ENCODE peak calls at places on chromosome 9, in nine cellular contexts. G is sigmoid colon, W is heart left ventricle, J is NB4, T is HCT116, E is HepG2, X is spleen, V is GM12892, R is uterus. Y is an unnamed sample.

GRCh38 chr9:95634581-95634980 is 117.8 kb upstream of the PTCH1 start:
- DNase-seq in G (no peak), W (no peak), J (no peak), T (no peak), E (no peak), X (peak; percentile 44), V (no peak), R (no peak), Y (no peak)

GRCh38 chr9:18979367-18979766 is 53.6 kb downstream of the SAXO1 start:
- DNase-seq in G (no peak), W (no peak), J (no peak), T (no peak), E (no peak), X (no peak), V (no peak), R (no peak), Y (no peak)

GRCh38 chr9:76818271-76818670 is 54.0 kb downstream of the PCA3 start:
- DNase-seq in G (peak; percentile 95), W (peak; percentile 65), J (peak; percentile 7), T (peak; percentile 91), E (peak; percentile 15), X (no peak), V (no peak), R (peak; percentile 80), Y (no peak)

GRCh38 chr9:114205171-114206015 is 50.1 kb downstream of the COL27A1 start:
- DNase-seq in G (no peak), W (peak; percentile 34), J (no peak), T (no peak), E (no peak), X (no peak), V (no peak), R (no peak), Y (no peak)

GRCh38 chr9:133320421-133320881 is 15.5 kb downstream of the SURF6 start:
- DNase-seq in G (peak; percentile 41), W (no peak), J (no peak), T (no peak), E (no peak), X (peak; percentile 47), V (no peak), R (no peak), Y (no peak)

GRCh38 chr9:70003786-70004185 is 39.9 kb upstream of the MAMDC2 start:
- DNase-seq in G (no peak), W (no peak), J (no peak), T (no peak), E (no peak), X (no peak), V (no peak), R (no peak), Y (no peak)

GRCh38 chr9:134963546-134963945 is 45.8 kb upstream of the FCN1 start:
- DNase-seq in G (peak; percentile 14), W (no peak), J (no peak), T (no peak), E (no peak), X (peak; percentile 24), V (no peak), R (no peak), Y (no peak)

GRCh38 chr9:113964740-113965095 is 88.6 kb downstream of the ZNF618 start:
- DNase-seq in G (no peak), W (no peak), J (no peak), T (no peak), E (no peak), X (no peak), V (no peak), R (no peak), Y (no peak)

GRCh38 chr9:70411141-70411929 is 3.1 kb downstream of the KLF9 start:
- DNase-seq in G (peak; percentile 90), W (peak; percentile 52), J (peak; percentile 19), T (no peak), E (peak; percentile 9), X (peak; percentile 79), V (no peak), R (peak; percentile 60), Y (no peak)

GRCh38 chr9:133478851-133479711 is at the start of gene SLC2A6:
- DNase-seq in G (peak; percentile 92), W (peak; percentile 88), J (peak; percentile 88), T (no peak), E (peak; percentile 63), X (peak; percentile 98), V (peak; percentile 98), R (peak; percentile 84), Y (peak; percentile 77)

GRCh38 chr9:78101247-78101646 is 69.6 kb upstream of the GNAQ start:
- DNase-seq in G (no peak), W (no peak), J (no peak), T (no peak), E (no peak), X (no peak), V (no peak), R (no peak), Y (no peak)

GRCh38 chr9:78091736-78092135 is 60.1 kb upstream of the GNAQ start:
- DNase-seq in G (no peak), W (no peak), J (no peak), T (no peak), E (no peak), X (no peak), V (no peak), R (no peak), Y (no peak)

GRCh38 chr9:78097541-78097940 is 65.9 kb upstream of the GNAQ start:
- DNase-seq in G (no peak), W (no peak), J (peak; percentile 86), T (no peak), E (no peak), X (no peak), V (no peak), R (no peak), Y (no peak)
- TF ChIP-seq POLR2A in G (no peak), W (no peak), J (no peak), T (no peak), E (no peak), X (no peak), V (no peak), R (no peak), Y (no peak)

DNA sequence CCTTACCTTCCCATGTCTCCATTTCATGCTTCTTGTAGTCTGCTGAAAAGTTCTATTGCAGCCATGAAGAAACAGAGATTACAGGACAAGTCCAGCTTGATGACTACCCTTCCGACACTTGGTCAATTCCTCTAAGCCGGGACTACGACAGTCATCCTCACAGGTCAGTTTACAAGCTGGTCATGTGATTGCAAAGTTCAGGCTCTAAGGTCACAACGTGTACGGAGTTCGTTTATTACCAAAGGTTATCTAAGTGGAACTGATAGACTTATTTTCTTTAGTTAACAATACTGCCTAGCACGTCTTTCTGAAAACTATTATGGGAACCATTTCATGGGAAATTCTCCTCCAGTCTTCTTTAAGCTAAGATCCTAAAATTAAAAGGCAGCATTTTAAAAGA is 88.5 kb upstream of the NR5A1 start:
- DNase-seq in G (no peak), W (no peak), J (no peak), T (no peak), E (peak; percentile 80), X (no peak), V (no peak), R (no peak), Y (no peak)
- TF ChIP-seq POLR2A in G (no peak), W (no peak), J (no peak), T (no peak), E (no peak), X (no peak), V (no peak), R (no peak), Y (no peak)

DNA sequence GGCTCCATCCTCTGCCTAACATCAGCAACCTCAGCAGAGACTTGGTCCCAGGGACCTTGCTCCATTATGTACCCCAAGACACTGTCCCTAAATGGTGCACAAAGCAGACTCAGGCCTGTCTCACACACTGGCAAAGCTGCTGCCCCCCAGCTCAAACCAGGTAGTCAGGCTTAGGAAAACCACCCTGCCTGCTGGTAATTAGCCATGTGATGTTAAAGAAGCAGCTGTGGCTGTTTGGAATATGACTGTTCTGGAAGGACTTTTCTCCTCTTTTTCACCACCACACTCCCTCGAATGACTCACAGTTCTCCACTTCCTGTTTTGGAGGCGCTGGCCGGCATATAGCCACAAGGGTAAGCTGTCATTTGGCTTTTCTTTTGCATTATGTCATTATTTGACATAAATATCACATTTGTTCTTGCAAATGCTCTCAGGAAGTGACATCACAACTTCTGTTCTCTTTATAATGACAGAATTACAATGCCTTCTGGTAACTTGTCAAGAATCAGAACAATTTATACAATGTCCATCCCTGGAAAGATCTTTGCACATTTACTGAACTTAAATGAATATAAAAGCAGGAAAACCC is 113.9 kb downstream of the SUSD1 start:
- DNase-seq in G (peak; percentile 80), W (peak; percentile 68), J (peak; percentile 89), T (peak; percentile 61), E (peak; percentile 56), X (peak; percentile 81), V (peak; percentile 40), R (peak; percentile 50), Y (peak; percentile 20)
- TF ChIP-seq POLR2A in G (no peak), W (no peak), J (no peak), T (no peak), E (no peak), X (no peak), V (no peak), R (no peak), Y (no peak)

GRCh38 chr9:125649826-125650225 is 57.2 kb downstream of the MAPKAP1 start:
- DNase-seq in G (no peak), W (no peak), J (no peak), T (no peak), E (no peak), X (no peak), V (no peak), R (no peak), Y (no peak)
- TF ChIP-seq POLR2A in G (no peak), W (no peak), J (no peak), T (no peak), E (no peak), X (no peak), V (no peak), R (no peak), Y (no peak)

Y was measured in erythroblast.